ENCODE peak calls at places on chromosomes 7 and 10, in four cellular contexts. One of them, this sample, is unnamed.

GRCh38 chr7:25845341-25845923 is 306.6 kb upstream of the NFE2L3 start:
- DNase-seq in EL: no peak
- DNase-seq in activated CD4-positive, CD25-positive, alpha-beta regulatory T cell: no peak
- DNase-seq in non-pigmented ciliary epithelial cell: no peak
- DNase-seq in this sample: no peak

GRCh38 chr7:124712017-124712416 is 53.6 kb downstream of the GPR37 start:
- DNase-seq in non-pigmented ciliary epithelial cell: no peak
- DNase-seq in activated CD4-positive, CD25-positive, alpha-beta regulatory T cell: no peak
- DNase-seq in EL: no peak
- DNase-seq in this sample: no peak

GRCh38 chr7:19413444-19413965 is 268.3 kb upstream of the FERD3L start:
- DNase-seq in EL: no peak
- DNase-seq in non-pigmented ciliary epithelial cell: no peak
- DNase-seq in activated CD4-positive, CD25-positive, alpha-beta regulatory T cell: no peak
- DNase-seq in this sample: no peak

GRCh38 chr7:108368466-108368865 is 87.8 kb downstream of the NRCAM start:
- DNase-seq in EL: no peak
- DNase-seq in activated CD4-positive, CD25-positive, alpha-beta regulatory T cell: no peak
- DNase-seq in non-pigmented ciliary epithelial cell: no peak
- DNase-seq in this sample: no peak

GRCh38 chr10:27664464-27664863 is 81.2 kb downstream of the MKX start:
- DNase-seq in non-pigmented ciliary epithelial cell: no peak
- DNase-seq in activated CD4-positive, CD25-positive, alpha-beta regulatory T cell: no peak
- DNase-seq in EL: no peak
- DNase-seq in this sample: no peak

GRCh38 chr7:92698237-92698841 is 108.1 kb upstream of the FAM133B start:
- DNase-seq in non-pigmented ciliary epithelial cell: peak; percentile 72
- DNase-seq in EL: peak; percentile 96
- DNase-seq in activated CD4-positive, CD25-positive, alpha-beta regulatory T cell: no peak
- DNase-seq in this sample: no peak

GRCh38 chr7:143934526-143935340 is at the start of gene OR2F2:
- DNase-seq in non-pigmented ciliary epithelial cell: peak; percentile 56
- DNase-seq in activated CD4-positive, CD25-positive, alpha-beta regulatory T cell: no peak
- DNase-seq in EL: peak; percentile 78
- DNase-seq in this sample: no peak

GRCh38 chr10:109740436-109740835 is 182.9 kb downstream of the XPNPEP1 start:
- DNase-seq in non-pigmented ciliary epithelial cell: no peak
- DNase-seq in EL: peak; percentile 23
- DNase-seq in activated CD4-positive, CD25-positive, alpha-beta regulatory T cell: no peak
- DNase-seq in this sample: no peak

GRCh38 chr7:6438427-6438826 is 9.3 kb downstream of the DAGLB start:
- DNase-seq in non-pigmented ciliary epithelial cell: no peak
- DNase-seq in activated CD4-positive, CD25-positive, alpha-beta regulatory T cell: no peak
- DNase-seq in EL: no peak
- DNase-seq in this sample: no peak

GRCh38 chr10:5604236-5604925 is 62.0 kb downstream of the ASB13 start:
- DNase-seq in non-pigmented ciliary epithelial cell: no peak
- DNase-seq in EL: no peak
- DNase-seq in activated CD4-positive, CD25-positive, alpha-beta regulatory T cell: no peak
- DNase-seq in this sample: no peak

GRCh38 chr10:85175635-85176034 is 847.2 kb downstream of the CCSER2 start:
- DNase-seq in non-pigmented ciliary epithelial cell: no peak
- DNase-seq in activated CD4-positive, CD25-positive, alpha-beta regulatory T cell: no peak
- DNase-seq in EL: no peak
- DNase-seq in this sample: no peak

GRCh38 chr7:112484671-112485097 is 3.9 kb downstream of the LSMEM1 start:
- DNase-seq in activated CD4-positive, CD25-positive, alpha-beta regulatory T cell: no peak
- DNase-seq in non-pigmented ciliary epithelial cell: peak; percentile 90
- DNase-seq in EL: peak; percentile 88
- DNase-seq in this sample: no peak

GRCh38 chr7:129779602-129780256 is 168.2 kb downstream of the NRF1 start:
- DNase-seq in non-pigmented ciliary epithelial cell: no peak
- DNase-seq in EL: peak; percentile 31
- DNase-seq in activated CD4-positive, CD25-positive, alpha-beta regulatory T cell: no peak
- DNase-seq in this sample: no peak

GRCh38 chr10:89861584-89862287 is 160.3 kb downstream of the KIF20B start:
- DNase-seq in non-pigmented ciliary epithelial cell: no peak
- DNase-seq in activated CD4-positive, CD25-positive, alpha-beta regulatory T cell: no peak
- DNase-seq in EL: peak; percentile 57
- DNase-seq in this sample: no peak

GRCh38 chr10:62373995-62374861 is at the start of gene ZNF365:
- DNase-seq in activated CD4-positive, CD25-positive, alpha-beta regulatory T cell: peak; percentile 13
- DNase-seq in EL: peak; percentile 69
- DNase-seq in non-pigmented ciliary epithelial cell: no peak
- DNase-seq in this sample: peak; percentile 58

GRCh38 chr10:8092428-8092827 is 37.9 kb downstream of the GATA3 start:
- DNase-seq in activated CD4-positive, CD25-positive, alpha-beta regulatory T cell: no peak
- DNase-seq in EL: no peak
- DNase-seq in non-pigmented ciliary epithelial cell: no peak
- DNase-seq in this sample: no peak

GRCh38 chr7:1696671-1697498 is 26.8 kb downstream of the ELFN1 start:
- DNase-seq in EL: no peak
- DNase-seq in activated CD4-positive, CD25-positive, alpha-beta regulatory T cell: no peak
- DNase-seq in non-pigmented ciliary epithelial cell: no peak
- DNase-seq in this sample: peak; percentile 42

GRCh38 chr7:47291461-47292051 is 290.4 kb downstream of the TNS3 start:
- DNase-seq in non-pigmented ciliary epithelial cell: peak; percentile 89
- DNase-seq in EL: peak; percentile 95
- DNase-seq in activated CD4-positive, CD25-positive, alpha-beta regulatory T cell: no peak
- DNase-seq in this sample: peak; percentile 44

GRCh38 chr7:29193316-29194205 is 1.0 kb upstream of the CHN2 start:
- DNase-seq in activated CD4-positive, CD25-positive, alpha-beta regulatory T cell: no peak
- DNase-seq in EL: no peak
- DNase-seq in non-pigmented ciliary epithelial cell: no peak
- DNase-seq in this sample: no peak

GRCh38 chr7:47474211-47474936 is 107.5 kb downstream of the TNS3 start:
- DNase-seq in activated CD4-positive, CD25-positive, alpha-beta regulatory T cell: no peak
- DNase-seq in EL: no peak
- DNase-seq in non-pigmented ciliary epithelial cell: no peak
- DNase-seq in this sample: no peak

GRCh38 chr7:155836216-155837125 is 24.2 kb upstream of the SHH start:
- DNase-seq in EL: no peak
- DNase-seq in activated CD4-positive, CD25-positive, alpha-beta regulatory T cell: no peak
- DNase-seq in non-pigmented ciliary epithelial cell: no peak
- DNase-seq in this sample: peak; percentile 44

GRCh38 chr7:8629504-8629903 is 196.1 kb downstream of the NXPH1 start:
- DNase-seq in non-pigmented ciliary epithelial cell: no peak
- DNase-seq in activated CD4-positive, CD25-positive, alpha-beta regulatory T cell: no peak
- DNase-seq in EL: no peak
- DNase-seq in this sample: no peak

GRCh38 chr7:115032986-115033385 is 111.1 kb downstream of the MDFIC start:
- DNase-seq in non-pigmented ciliary epithelial cell: no peak
- DNase-seq in activated CD4-positive, CD25-positive, alpha-beta regulatory T cell: no peak
- DNase-seq in EL: no peak
- DNase-seq in this sample: no peak

GRCh38 chr10:119281581-119282071 is 74.3 kb downstream of the GRK5 start:
- DNase-seq in non-pigmented ciliary epithelial cell: no peak
- DNase-seq in activated CD4-positive, CD25-positive, alpha-beta regulatory T cell: no peak
- DNase-seq in EL: peak; percentile 16
- DNase-seq in this sample: peak; percentile 82

GRCh38 chr10:84593546-84593945 is 265.2 kb downstream of the CCSER2 start:
- DNase-seq in non-pigmented ciliary epithelial cell: no peak
- DNase-seq in EL: no peak
- DNase-seq in activated CD4-positive, CD25-positive, alpha-beta regulatory T cell: no peak
- DNase-seq in this sample: no peak

GRCh38 chr10:78291733-78292132 is 258.1 kb downstream of the RPS24 start:
- DNase-seq in activated CD4-positive, CD25-positive, alpha-beta regulatory T cell: no peak
- DNase-seq in EL: no peak
- DNase-seq in non-pigmented ciliary epithelial cell: no peak
- DNase-seq in this sample: no peak

GRCh38 chr10:71766717-71767419 is 6.5 kb downstream of the VSIR start:
- DNase-seq in non-pigmented ciliary epithelial cell: peak; percentile 94
- DNase-seq in EL: peak; percentile 99
- DNase-seq in activated CD4-positive, CD25-positive, alpha-beta regulatory T cell: no peak
- DNase-seq in this sample: peak; percentile 83

This sample was measured in sciatic nerve.